ENCODE peak calls at places on chromosome 4, in four cellular contexts. One of them, this sample, is unnamed.

GRCh38 chr4:163913571-163913970 is 419.1 kb downstream of the TMA16 start:
- DNase-seq in hepatocyte: no peak
- DNase-seq in GM23338: no peak
- DNase-seq in GM12878: no peak
- DNase-seq in this sample: no peak

GRCh38 chr4:131001371-131001770 is 1905.4 kb downstream of the C4orf33 start:
- DNase-seq in hepatocyte: no peak
- DNase-seq in GM23338: no peak
- DNase-seq in GM12878: no peak
- DNase-seq in this sample: no peak

GRCh38 chr4:52250124-52250523 is 199.0 kb downstream of the SPATA18 start:
- DNase-seq in hepatocyte: peak
- DNase-seq in GM23338: no peak
- DNase-seq in GM12878: no peak
- DNase-seq in this sample: no peak

GRCh38 chr4:36320130-36320902 is 38.9 kb downstream of the DTHD1 start:
- DNase-seq in hepatocyte: no peak
- DNase-seq in GM23338: no peak
- DNase-seq in GM12878: peak
- DNase-seq in this sample: no peak

GRCh38 chr4:48546336-48546735 is 56.3 kb downstream of the ZAR1 start:
- DNase-seq in hepatocyte: peak
- DNase-seq in GM23338: peak
- DNase-seq in GM12878: peak
- DNase-seq in this sample: peak

GRCh38 chr4:168751263-168752225 is 254.7 kb downstream of the PALLD start:
- DNase-seq in hepatocyte: peak
- DNase-seq in GM23338: no peak
- DNase-seq in GM12878: no peak
- DNase-seq in this sample: no peak

GRCh38 chr4:74670583-74670982 is 123.7 kb downstream of the BTC start:
- DNase-seq in hepatocyte: no peak
- DNase-seq in GM23338: no peak
- DNase-seq in GM12878: no peak
- DNase-seq in this sample: no peak

GRCh38 chr4:56575820-56576429 is 70.3 kb downstream of the ARL9 start:
- DNase-seq in hepatocyte: peak
- DNase-seq in GM23338: peak
- DNase-seq in GM12878: no peak
- DNase-seq in this sample: peak

GRCh38 chr4:105140684-105141490 is 5.8 kb upstream of the TET2 start:
- DNase-seq in hepatocyte: peak
- DNase-seq in GM23338: peak
- DNase-seq in GM12878: no peak
- DNase-seq in this sample: peak

GRCh38 chr4:172412851-172413250 is 599.6 kb downstream of the GALNTL6 start:
- DNase-seq in hepatocyte: no peak
- DNase-seq in GM23338: no peak
- DNase-seq in GM12878: no peak
- DNase-seq in this sample: no peak

GRCh38 chr4:142818009-142818408 is 28.1 kb downstream of the INPP4B start:
- DNase-seq in hepatocyte: no peak
- DNase-seq in GM23338: no peak
- DNase-seq in GM12878: no peak
- DNase-seq in this sample: no peak

GRCh38 chr4:159298502-159298901 is 195.6 kb downstream of the RAPGEF2 start:
- DNase-seq in hepatocyte: no peak
- DNase-seq in GM23338: no peak
- DNase-seq in GM12878: no peak
- DNase-seq in this sample: no peak

GRCh38 chr4:183074288-183074990 is 24.6 kb upstream of the WWC2 start:
- DNase-seq in hepatocyte: no peak
- DNase-seq in GM23338: peak
- DNase-seq in GM12878: no peak
- DNase-seq in this sample: no peak

GRCh38 chr4:81722229-81722900 is 250.7 kb upstream of the RASGEF1B start:
- DNase-seq in hepatocyte: peak
- DNase-seq in GM23338: no peak
- DNase-seq in GM12878: no peak
- DNase-seq in this sample: no peak

GRCh38 chr4:153623491-153623890 is 60.6 kb upstream of the TLR2 start:
- DNase-seq in hepatocyte: no peak
- DNase-seq in GM23338: no peak
- DNase-seq in GM12878: no peak
- DNase-seq in this sample: peak

GRCh38 chr4:176789955-176790354 is 2.8 kb downstream of the VEGFC start:
- DNase-seq in hepatocyte: peak
- DNase-seq in GM23338: peak
- DNase-seq in GM12878: no peak
- DNase-seq in this sample: peak

GRCh38 chr4:47535567-47536147 is 50.6 kb downstream of the ATP10D start:
- DNase-seq in hepatocyte: no peak
- DNase-seq in GM23338: no peak
- DNase-seq in GM12878: no peak
- DNase-seq in this sample: no peak

GRCh38 chr4:2458546-2459491 is 10.1 kb upstream of the RNF4 start:
- DNase-seq in hepatocyte: no peak
- DNase-seq in GM23338: no peak
- DNase-seq in GM12878: no peak
- DNase-seq in this sample: no peak
- TF ChIP-seq EZH2 in hepatocyte: no peak
- TF ChIP-seq EZH2 in GM23338: no peak
- TF ChIP-seq EZH2 in GM12878: no peak
- TF ChIP-seq EZH2 in this sample: no peak

GRCh38 chr4:157222764-157223145 is 2.2 kb downstream of the GRIA2 start:
- DNase-seq in hepatocyte: no peak
- DNase-seq in GM23338: no peak
- DNase-seq in GM12878: no peak
- DNase-seq in this sample: no peak
- TF ChIP-seq EZH2 in hepatocyte: no peak
- TF ChIP-seq EZH2 in GM23338: peak
- TF ChIP-seq EZH2 in GM12878: no peak
- TF ChIP-seq EZH2 in this sample: no peak

GRCh38 chr4:146638801-146639351 is at the start of gene POU4F2:
- DNase-seq in hepatocyte: peak
- DNase-seq in GM23338: peak
- DNase-seq in GM12878: no peak
- DNase-seq in this sample: no peak

GRCh38 chr4:146640459-146641061 is 1.9 kb downstream of the POU4F2 start:
- DNase-seq in hepatocyte: no peak
- DNase-seq in GM23338: peak
- DNase-seq in GM12878: no peak
- DNase-seq in this sample: no peak

GRCh38 chr4:146640021-146640425 is 1.3 kb downstream of the POU4F2 start:
- DNase-seq in hepatocyte: no peak
- DNase-seq in GM23338: no peak
- DNase-seq in GM12878: no peak
- DNase-seq in this sample: no peak

GRCh38 chr4:146639414-146639814 is 721 bp downstream of the POU4F2 start:
- DNase-seq in hepatocyte: no peak
- DNase-seq in GM23338: no peak
- DNase-seq in GM12878: no peak
- DNase-seq in this sample: no peak

GRCh38 chr4:146637853-146638800 is 566 bp upstream of the POU4F2 start:
- DNase-seq in hepatocyte: no peak
- DNase-seq in GM23338: peak
- DNase-seq in GM12878: no peak
- DNase-seq in this sample: no peak
- TF ChIP-seq EZH2 in hepatocyte: peak
- TF ChIP-seq EZH2 in GM23338: peak
- TF ChIP-seq EZH2 in GM12878: no peak
- TF ChIP-seq EZH2 in this sample: no peak

GRCh38 chr4:154709550-154709949 is 34.2 kb upstream of the LRAT start:
- DNase-seq in hepatocyte: no peak
- DNase-seq in GM23338: no peak
- DNase-seq in GM12878: no peak
- DNase-seq in this sample: no peak
- TF ChIP-seq EZH2 in hepatocyte: no peak
- TF ChIP-seq EZH2 in GM23338: no peak
- TF ChIP-seq EZH2 in GM12878: no peak
- TF ChIP-seq EZH2 in this sample: no peak

GRCh38 chr4:113979157-113979972 is at the start of gene ARSJ:
- DNase-seq in hepatocyte: peak
- DNase-seq in GM23338: peak
- DNase-seq in GM12878: no peak
- DNase-seq in this sample: no peak
- TF ChIP-seq EZH2 in hepatocyte: no peak
- TF ChIP-seq EZH2 in GM23338: no peak
- TF ChIP-seq EZH2 in GM12878: no peak
- TF ChIP-seq EZH2 in this sample: no peak

GRCh38 chr4:148443550-148444295 is 1.5 kb upstream of the NR3C2 start:
- DNase-seq in hepatocyte: peak
- DNase-seq in GM23338: peak
- DNase-seq in GM12878: no peak
- DNase-seq in this sample: peak

GRCh38 chr4:148441624-148441985 is 609 bp downstream of the NR3C2 start:
- DNase-seq in hepatocyte: no peak
- DNase-seq in GM23338: peak
- DNase-seq in GM12878: no peak
- DNase-seq in this sample: no peak

GRCh38 chr4:148441986-148442829 is at the start of gene NR3C2:
- DNase-seq in hepatocyte: peak
- DNase-seq in GM23338: peak
- DNase-seq in GM12878: peak
- DNase-seq in this sample: peak

GRCh38 chr4:148444296-148445070 is 2.3 kb upstream of the NR3C2 start:
- DNase-seq in hepatocyte: peak
- DNase-seq in GM23338: peak
- DNase-seq in GM12878: no peak
- DNase-seq in this sample: peak

GRCh38 chr4:148442830-148443549 is 776 bp upstream of the NR3C2 start:
- DNase-seq in hepatocyte: no peak
- DNase-seq in GM23338: no peak
- DNase-seq in GM12878: no peak
- DNase-seq in this sample: no peak
- TF ChIP-seq EZH2 in hepatocyte: no peak
- TF ChIP-seq EZH2 in GM23338: peak
- TF ChIP-seq EZH2 in GM12878: no peak
- TF ChIP-seq EZH2 in this sample: no peak